ENCODE peak calls at places on chromosomes 13 and 19, in five cellular contexts. One of them, this sample, is unnamed.

GRCh38 chr13:74866151-74866550 is 615.8 kb downstream of the TBC1D4 start:
- DNase-seq in CD8-positive, alpha-beta T cell: no peak
- DNase-seq in cardiac fibroblast: peak; percentile 20
- DNase-seq in breast epithelium: no peak
- DNase-seq in AG04449: no peak
- DNase-seq in this sample: no peak

GRCh38 chr13:96025283-96025682 is 27.9 kb downstream of the UGGT2 start:
- DNase-seq in CD8-positive, alpha-beta T cell: no peak
- DNase-seq in cardiac fibroblast: peak; percentile 6
- DNase-seq in breast epithelium: no peak
- DNase-seq in AG04449: no peak
- DNase-seq in this sample: peak; percentile 4

GRCh38 chr13:113489549-113490495 is 689 bp downstream of the DCUN1D2 start:
- DNase-seq in CD8-positive, alpha-beta T cell: peak; percentile 7
- DNase-seq in cardiac fibroblast: peak; percentile 53
- DNase-seq in breast epithelium: no peak
- DNase-seq in AG04449: no peak
- DNase-seq in this sample: peak; percentile 41

GRCh38 chr13:72112216-72112615 is 245.2 kb upstream of the DACH1 start:
- DNase-seq in CD8-positive, alpha-beta T cell: no peak
- DNase-seq in cardiac fibroblast: no peak
- DNase-seq in breast epithelium: no peak
- DNase-seq in AG04449: no peak
- DNase-seq in this sample: no peak

GRCh38 chr13:75455962-75456361 is 26.0 kb downstream of the TBC1D4 start:
- DNase-seq in CD8-positive, alpha-beta T cell: no peak
- DNase-seq in cardiac fibroblast: no peak
- DNase-seq in breast epithelium: no peak
- DNase-seq in AG04449: no peak
- DNase-seq in this sample: no peak

GRCh38 chr13:67063036-67063435 is 167.1 kb downstream of the PCDH9 start:
- DNase-seq in CD8-positive, alpha-beta T cell: no peak
- DNase-seq in cardiac fibroblast: no peak
- DNase-seq in breast epithelium: peak; percentile 20
- DNase-seq in AG04449: no peak
- DNase-seq in this sample: no peak

GRCh38 chr19:35468637-35469036 is 20.6 kb downstream of the FFAR2 start:
- DNase-seq in CD8-positive, alpha-beta T cell: peak; percentile 56
- DNase-seq in cardiac fibroblast: peak; percentile 63
- DNase-seq in breast epithelium: no peak
- DNase-seq in AG04449: peak; percentile 2
- DNase-seq in this sample: peak; percentile 34

GRCh38 chr19:5006201-5006600 is 37.3 kb downstream of the KDM4B start:
- DNase-seq in CD8-positive, alpha-beta T cell: no peak
- DNase-seq in cardiac fibroblast: peak; percentile 56
- DNase-seq in breast epithelium: no peak
- DNase-seq in AG04449: no peak
- DNase-seq in this sample: no peak

GRCh38 chr19:35022460-35022859 is 7.8 kb upstream of the SCN1B start:
- DNase-seq in CD8-positive, alpha-beta T cell: no peak
- DNase-seq in cardiac fibroblast: no peak
- DNase-seq in breast epithelium: no peak
- DNase-seq in AG04449: no peak
- DNase-seq in this sample: no peak

GRCh38 chr19:27889156-27889555 is 1323.8 kb downstream of the UQCRFS1 start:
- DNase-seq in CD8-positive, alpha-beta T cell: no peak
- DNase-seq in cardiac fibroblast: no peak
- DNase-seq in breast epithelium: no peak
- DNase-seq in AG04449: no peak
- DNase-seq in this sample: no peak

GRCh38 chr13:51626749-51627148 is 42.5 kb downstream of the WDFY2 start:
- DNase-seq in CD8-positive, alpha-beta T cell: no peak
- DNase-seq in cardiac fibroblast: no peak
- DNase-seq in breast epithelium: peak; percentile 47
- DNase-seq in AG04449: no peak
- DNase-seq in this sample: no peak

GRCh38 chr13:85497652-85498051 is 301.6 kb downstream of the SLITRK6 start:
- DNase-seq in CD8-positive, alpha-beta T cell: no peak
- DNase-seq in cardiac fibroblast: peak; percentile 95
- DNase-seq in breast epithelium: no peak
- DNase-seq in AG04449: peak; percentile 97
- DNase-seq in this sample: peak; percentile 88

GRCh38 chr13:51221674-51222509 is at the start of gene FAM124A:
- DNase-seq in CD8-positive, alpha-beta T cell: peak; percentile 13
- DNase-seq in cardiac fibroblast: peak; percentile 48
- DNase-seq in breast epithelium: no peak
- DNase-seq in AG04449: no peak
- DNase-seq in this sample: peak; percentile 25

GRCh38 chr19:18895828-18896341 is at the start of gene CERS1:
- DNase-seq in CD8-positive, alpha-beta T cell: no peak
- DNase-seq in cardiac fibroblast: no peak
- DNase-seq in breast epithelium: no peak
- DNase-seq in AG04449: no peak
- DNase-seq in this sample: no peak

GRCh38 chr13:39457274-39457673 is 145.7 kb downstream of the LHFPL6 start:
- DNase-seq in CD8-positive, alpha-beta T cell: no peak
- DNase-seq in cardiac fibroblast: no peak
- DNase-seq in breast epithelium: no peak
- DNase-seq in AG04449: no peak
- DNase-seq in this sample: no peak

GRCh38 chr19:45874620-45874966 is 10.5 kb downstream of the FOXA3 start:
- DNase-seq in CD8-positive, alpha-beta T cell: no peak
- DNase-seq in cardiac fibroblast: no peak
- DNase-seq in breast epithelium: no peak
- DNase-seq in AG04449: no peak
- DNase-seq in this sample: no peak

GRCh38 chr19:46386151-46386550 is 27.2 kb downstream of the CCDC8 start:
- DNase-seq in CD8-positive, alpha-beta T cell: no peak
- DNase-seq in cardiac fibroblast: no peak
- DNase-seq in breast epithelium: no peak
- DNase-seq in AG04449: no peak
- DNase-seq in this sample: no peak

GRCh38 chr19:45883586-45883880 is 2.4 kb downstream of the IRF2BP1 start:
- DNase-seq in CD8-positive, alpha-beta T cell: no peak
- DNase-seq in cardiac fibroblast: no peak
- DNase-seq in breast epithelium: no peak
- DNase-seq in AG04449: no peak
- DNase-seq in this sample: no peak

GRCh38 chr19:10812902-10813404 is 23.1 kb downstream of the TMED1 start:
- DNase-seq in CD8-positive, alpha-beta T cell: no peak
- DNase-seq in cardiac fibroblast: peak; percentile 95
- DNase-seq in breast epithelium: no peak
- DNase-seq in AG04449: peak; percentile 81
- DNase-seq in this sample: peak; percentile 98

DNA sequence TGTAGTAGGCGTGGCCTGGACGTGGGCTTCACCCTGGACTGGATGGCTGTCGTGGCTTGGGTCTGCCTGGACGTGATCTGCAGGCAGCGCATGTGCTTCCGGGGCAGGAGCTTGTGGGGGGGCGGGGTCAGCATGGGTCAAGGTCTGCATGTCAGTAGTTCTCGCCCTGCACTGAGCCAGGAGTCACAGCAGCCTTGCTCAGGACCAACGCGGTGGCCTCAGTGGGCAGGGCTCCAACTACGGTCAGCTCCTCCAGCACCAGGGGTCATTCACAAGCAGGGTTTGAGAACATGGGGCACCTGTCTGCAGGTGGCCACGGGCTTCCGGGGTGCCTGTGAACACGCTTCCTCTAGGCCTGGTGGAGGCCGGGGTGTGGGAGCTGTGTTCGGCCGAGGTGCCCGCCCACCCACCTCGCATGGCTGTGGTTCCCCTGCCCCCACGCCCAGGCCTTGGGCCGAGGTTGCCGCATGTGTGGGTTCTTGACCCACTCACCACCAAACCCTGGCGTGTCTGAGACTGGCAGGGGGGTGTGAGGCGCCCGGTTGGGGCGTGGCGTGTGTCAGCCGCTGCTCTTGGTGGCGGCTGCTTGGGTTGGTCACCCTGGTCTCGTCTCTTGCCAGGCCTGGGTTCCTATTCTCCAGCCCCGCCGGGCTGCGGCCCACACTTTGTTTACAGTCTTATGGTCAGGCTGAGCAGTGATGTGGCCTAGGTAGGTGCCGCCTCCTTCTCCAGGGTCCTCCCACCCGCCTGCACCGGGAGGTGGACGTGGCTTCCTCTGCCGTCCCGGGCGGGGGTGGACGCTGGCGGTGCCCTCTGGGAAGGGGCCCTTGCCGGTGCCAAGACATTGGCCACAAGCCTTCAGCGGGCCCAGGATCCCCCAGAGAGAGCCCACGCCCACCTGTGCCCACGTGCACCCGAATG is 4.8 kb upstream of the RPS15 start:
- DNase-seq in CD8-positive, alpha-beta T cell: no peak
- DNase-seq in cardiac fibroblast: no peak
- DNase-seq in breast epithelium: no peak
- DNase-seq in AG04449: no peak
- DNase-seq in this sample: no peak
- H3K4me3 ChIP-seq in CD8-positive, alpha-beta T cell: no peak overlapping the region
- H3K4me3 ChIP-seq in cardiac fibroblast: no peak overlapping the region
- H3K4me3 ChIP-seq in breast epithelium: no peak overlapping the region
- H3K4me3 ChIP-seq in AG04449: no peak overlapping the region
- H3K4me3 ChIP-seq in this sample: no peak overlapping the region

GRCh38 chr19:53871448-53871847 is 3.8 kb downstream of the MYADM start:
- DNase-seq in CD8-positive, alpha-beta T cell: no peak
- DNase-seq in cardiac fibroblast: no peak
- DNase-seq in breast epithelium: no peak
- DNase-seq in AG04449: no peak
- DNase-seq in this sample: no peak

GRCh38 chr19:53865918-53866696 is 1.6 kb upstream of the MYADM start:
- DNase-seq in CD8-positive, alpha-beta T cell: peak; percentile 57
- DNase-seq in cardiac fibroblast: peak; percentile 80
- DNase-seq in breast epithelium: peak; percentile 62
- DNase-seq in AG04449: no peak
- DNase-seq in this sample: peak; percentile 64

GRCh38 chr19:53868091-53868891 is 608 bp downstream of the MYADM start:
- DNase-seq in CD8-positive, alpha-beta T cell: no peak
- DNase-seq in cardiac fibroblast: peak; percentile 78
- DNase-seq in breast epithelium: peak; percentile 66
- DNase-seq in AG04449: no peak
- DNase-seq in this sample: peak; percentile 85

GRCh38 chr19:53867225-53868090 is at the start of gene MYADM:
- DNase-seq in CD8-positive, alpha-beta T cell: peak; percentile 99
- DNase-seq in cardiac fibroblast: peak; percentile 99
- DNase-seq in breast epithelium: peak; percentile 99
- DNase-seq in AG04449: peak; percentile 90
- DNase-seq in this sample: peak; percentile 99

DNA sequence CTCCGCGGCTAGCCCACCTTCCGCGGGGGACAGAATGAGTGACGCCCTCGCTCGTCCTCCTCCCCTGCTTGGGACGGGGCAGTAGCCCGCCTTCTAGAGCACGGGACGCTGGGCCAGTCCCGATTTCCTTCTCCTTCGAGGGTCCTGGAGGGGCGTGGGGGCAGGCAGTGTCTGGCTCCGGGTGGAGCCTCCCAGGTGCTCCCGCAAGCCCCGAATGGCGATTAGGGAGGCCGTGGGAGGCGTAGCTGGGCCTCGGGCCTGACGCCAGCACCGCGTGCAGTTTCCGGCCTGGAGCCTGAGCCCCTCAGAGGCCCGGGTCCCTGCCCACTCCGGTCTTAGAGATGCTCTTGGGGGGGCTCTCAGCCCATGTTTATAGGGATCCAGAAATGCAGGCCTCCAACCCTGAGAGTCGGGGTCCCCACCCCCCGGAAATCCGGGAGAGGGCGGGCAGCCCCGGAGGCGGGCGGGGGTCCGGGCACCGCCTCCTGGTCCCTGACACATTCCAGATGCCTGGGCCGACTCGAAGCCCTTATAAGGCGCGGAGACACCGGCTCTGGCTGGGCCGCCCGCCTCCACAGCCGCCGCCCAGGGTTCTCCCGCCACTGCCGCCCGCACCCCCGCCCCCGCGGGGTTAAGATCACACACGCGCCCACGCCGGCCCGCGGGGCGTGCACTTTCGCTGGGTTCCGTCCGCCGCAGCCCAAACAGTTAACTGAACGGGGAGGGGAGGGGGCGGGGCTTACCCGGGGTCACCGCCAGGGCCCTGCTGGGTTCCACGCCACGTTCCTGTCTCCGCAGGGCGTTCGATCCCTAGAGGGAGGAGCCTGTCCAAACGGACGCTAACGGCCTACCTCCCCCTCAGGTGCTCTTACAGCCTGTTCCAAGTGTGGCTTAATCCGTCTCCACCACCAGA is 1.5 kb downstream of the MYADM start:
- DNase-seq in CD8-positive, alpha-beta T cell: peak; percentile 75
- DNase-seq in cardiac fibroblast: peak; percentile 96
- DNase-seq in breast epithelium: peak; percentile 91
- DNase-seq in AG04449: peak; percentile 44
- DNase-seq in this sample: peak; percentile 90
- TF ChIP-seq CTCF in CD8-positive, alpha-beta T cell: no peak
- TF ChIP-seq CTCF in cardiac fibroblast: peak; percentile 29
- TF ChIP-seq CTCF in breast epithelium: peak; percentile 56
- TF ChIP-seq CTCF in AG04449: no peak
- TF ChIP-seq CTCF in this sample: no peak

DNA sequence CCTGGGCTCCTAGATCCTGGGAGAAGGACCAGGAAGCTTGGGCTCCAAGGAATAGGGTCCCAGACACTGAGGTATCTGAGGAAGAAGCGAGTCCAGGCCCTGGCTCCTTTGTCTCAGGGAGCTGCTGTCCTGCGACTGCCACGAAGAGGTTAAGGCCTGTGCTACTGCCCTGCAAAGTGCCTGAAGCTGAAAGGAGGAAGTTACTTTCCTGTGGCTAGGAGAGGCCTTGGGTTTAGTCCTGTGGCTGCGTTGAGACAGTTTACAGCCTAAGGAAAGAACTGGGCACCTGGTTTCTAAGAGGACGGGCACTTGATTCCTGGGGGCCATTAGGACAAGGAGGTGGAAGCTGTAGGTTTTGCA is 2.8 kb downstream of the MYADM start:
- DNase-seq in CD8-positive, alpha-beta T cell: no peak
- DNase-seq in cardiac fibroblast: no peak
- DNase-seq in breast epithelium: no peak
- DNase-seq in AG04449: no peak
- DNase-seq in this sample: no peak
- H3K4me3 ChIP-seq in CD8-positive, alpha-beta T cell: peak overlapping the region; percentile 19
- H3K4me3 ChIP-seq in cardiac fibroblast: peak overlapping the region; percentile 21
- H3K4me3 ChIP-seq in breast epithelium: peak overlapping the region; percentile 25
- H3K4me3 ChIP-seq in AG04449: peak overlapping the region; percentile 46
- H3K4me3 ChIP-seq in this sample: peak overlapping the region; percentile 28

DNA sequence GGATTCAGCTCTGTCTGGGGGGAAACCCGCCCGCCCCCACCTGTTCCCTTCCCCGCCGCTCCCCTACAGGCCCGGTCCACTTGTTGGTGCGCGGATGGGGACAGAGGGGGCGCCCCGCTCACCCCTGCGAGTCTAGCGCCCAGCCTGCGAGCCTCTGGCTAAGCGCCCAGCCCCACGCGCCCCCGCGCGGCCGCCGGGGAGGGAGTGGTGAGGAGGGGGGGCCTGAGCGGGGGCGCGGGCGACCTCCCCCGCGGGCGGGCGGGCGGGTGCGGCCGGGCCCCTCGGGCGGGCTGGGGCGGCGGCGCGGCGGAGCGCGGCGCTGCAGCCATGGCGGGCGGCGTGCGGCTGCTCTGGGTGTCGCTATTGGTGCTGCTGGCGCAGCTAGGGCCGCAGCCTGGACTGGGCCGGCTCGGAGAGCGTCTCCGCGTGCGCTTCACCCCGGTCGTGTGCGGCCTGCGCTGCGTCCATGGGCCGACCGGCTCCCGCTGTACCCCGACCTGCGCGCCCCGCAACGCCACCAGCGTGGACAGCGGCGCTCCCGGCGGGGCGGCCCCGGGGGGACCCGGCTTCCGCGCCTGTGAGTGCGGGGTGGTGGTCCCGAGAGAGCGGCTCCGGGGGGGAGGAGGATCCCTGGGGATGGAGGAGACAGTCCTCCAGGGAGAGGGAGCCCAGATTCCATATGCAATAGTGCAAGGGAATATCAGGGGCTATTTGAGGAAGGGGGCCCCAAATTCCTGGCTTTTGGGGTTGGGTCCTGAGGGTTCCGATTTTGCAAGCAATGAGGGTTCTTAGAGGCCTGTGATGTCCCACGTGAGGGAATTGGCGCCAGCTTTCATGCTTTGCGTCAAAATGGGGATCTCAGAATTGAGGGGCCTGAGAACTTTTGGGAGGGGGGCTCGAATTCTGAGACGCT is at the start of gene LTBP4:
- DNase-seq in CD8-positive, alpha-beta T cell: no peak
- DNase-seq in cardiac fibroblast: peak; percentile 46
- DNase-seq in breast epithelium: no peak
- DNase-seq in AG04449: no peak
- DNase-seq in this sample: no peak
- TF ChIP-seq CTCF in CD8-positive, alpha-beta T cell: no peak
- TF ChIP-seq CTCF in cardiac fibroblast: no peak
- TF ChIP-seq CTCF in breast epithelium: no peak
- TF ChIP-seq CTCF in AG04449: peak; percentile 33
- TF ChIP-seq CTCF in this sample: no peak

This sample was measured in foreskin fibroblast.